ENCODE peak calls at places on chromosomes 1 and 21, in four cellular contexts. R is GM12878, K is K562, X is HepG2. H is an unnamed sample.

GRCh38 chr1:156419863-156420208 is 50.8 kb downstream of the RHBG start:
- DNase-seq in R (no peak), K (peak; percentile 65), X (peak; percentile 7), H (peak; percentile 84)

GRCh38 chr1:110556471-110556807 is 37.5 kb upstream of the KCNA10 start:
- DNase-seq in K (no peak), R (no peak), X (no peak), H (no peak)

GRCh38 chr1:215192306-215192705 is 109.8 kb downstream of the KCNK2 start:
- DNase-seq in R (no peak), K (no peak), X (no peak), H (no peak)

GRCh38 chr1:13760921-13761320 is 60.9 kb downstream of the PRDM2 start:
- DNase-seq in K (no peak), R (no peak), X (peak; percentile 13), H (no peak)

GRCh38 chr1:195251900-195252299 is 1356.3 kb downstream of the KCNT2 start:
- DNase-seq in X (no peak), K (no peak), R (no peak), H (no peak)

GRCh38 chr1:42336978-42337377 is 1.9 kb upstream of the FOXJ3 start:
- DNase-seq in X (no peak), K (no peak), R (no peak), H (no peak)

GRCh38 chr1:45230537-45230936 is 24.1 kb upstream of the ZSWIM5 start:
- DNase-seq in R (no peak), K (no peak), X (peak; percentile 34), H (no peak)

GRCh38 chr1:190170321-190170720 is 307.3 kb downstream of the BRINP3 start:
- DNase-seq in R (no peak), K (no peak), X (no peak), H (no peak)

GRCh38 chr1:3366181-3367051 is 88.0 kb upstream of the ARHGEF16 start:
- DNase-seq in K (no peak), X (peak; percentile 16), R (no peak), H (no peak)

GRCh38 chr1:234780531-234781162 is 170.7 kb upstream of the IRF2BP2 start:
- DNase-seq in K (peak; percentile 40), R (no peak), X (no peak), H (no peak)

GRCh38 chr1:150516050-150516591 is 569 bp downstream of the FALEC start:
- DNase-seq in X (no peak), K (peak; percentile 39), R (no peak), H (peak; percentile 44)

GRCh38 chr1:46223472-46223943 is 20.4 kb downstream of the LURAP1 start:
- DNase-seq in K (peak; percentile 69), X (peak; percentile 79), R (no peak), H (peak; percentile 78)

GRCh38 chr1:30976143-30976542 is 67.6 kb upstream of the SDC3 start:
- DNase-seq in R (no peak), K (no peak), X (no peak), H (no peak)

GRCh38 chr1:56577859-56578663 is 1.3 kb downstream of the PLPP3 start:
- DNase-seq in X (peak; percentile 34), R (no peak), K (no peak), H (peak; percentile 74)

GRCh38 chr1:27001570-27002360 is 8.3 kb downstream of the TRNP1 start:
- DNase-seq in X (peak; percentile 50), K (no peak), R (peak; percentile 38), H (no peak)

GRCh38 chr1:63317814-63318156 is 4.6 kb upstream of the FOXD3 start:
- DNase-seq in R (no peak), X (no peak), K (no peak), H (no peak)

GRCh38 chr1:59498640-59499039 is 201.7 kb downstream of the FGGY start:
- DNase-seq in X (peak; percentile 31), R (no peak), K (no peak), H (no peak)

GRCh38 chr1:39272791-39273071 is 68.2 kb downstream of the MACF1 start:
- DNase-seq in X (no peak), R (no peak), K (no peak), H (no peak)
- TF ChIP-seq RFX5 in X (no peak), R (no peak), K (no peak), H (no peak)

GRCh38 chr21:33359446-33359845 is 34.7 kb downstream of the IFNAR1 start:
- DNase-seq in R (no peak), K (no peak), X (no peak), H (no peak)

GRCh38 chr21:33364830-33365229 is 38.4 kb upstream of the IFNGR2 start:
- DNase-seq in R (no peak), K (no peak), X (no peak), H (no peak)

GRCh38 chr21:33360281-33360680 is 35.5 kb downstream of the IFNAR1 start:
- DNase-seq in K (no peak), R (no peak), X (no peak), H (no peak)

GRCh38 chr21:33360871-33361602 is 36.3 kb downstream of the IFNAR1 start:
- DNase-seq in R (peak; percentile 78), X (peak; percentile 50), K (peak; percentile 87), H (peak; percentile 71)

GRCh38 chr21:33362044-33362555 is 37.3 kb downstream of the IFNAR1 start:
- DNase-seq in R (no peak), X (no peak), K (peak; percentile 22), H (no peak)
- TF ChIP-seq FOXM1 in R (no peak), X (no peak), K (no peak), H (no peak)

GRCh38 chr1:245677446-245678240 is 522.9 kb downstream of the KIF26B start:
- DNase-seq in K (no peak), R (no peak), X (no peak), H (no peak)
- TF ChIP-seq RFX5 in K (no peak), R (no peak), X (no peak), H (no peak)

DNA sequence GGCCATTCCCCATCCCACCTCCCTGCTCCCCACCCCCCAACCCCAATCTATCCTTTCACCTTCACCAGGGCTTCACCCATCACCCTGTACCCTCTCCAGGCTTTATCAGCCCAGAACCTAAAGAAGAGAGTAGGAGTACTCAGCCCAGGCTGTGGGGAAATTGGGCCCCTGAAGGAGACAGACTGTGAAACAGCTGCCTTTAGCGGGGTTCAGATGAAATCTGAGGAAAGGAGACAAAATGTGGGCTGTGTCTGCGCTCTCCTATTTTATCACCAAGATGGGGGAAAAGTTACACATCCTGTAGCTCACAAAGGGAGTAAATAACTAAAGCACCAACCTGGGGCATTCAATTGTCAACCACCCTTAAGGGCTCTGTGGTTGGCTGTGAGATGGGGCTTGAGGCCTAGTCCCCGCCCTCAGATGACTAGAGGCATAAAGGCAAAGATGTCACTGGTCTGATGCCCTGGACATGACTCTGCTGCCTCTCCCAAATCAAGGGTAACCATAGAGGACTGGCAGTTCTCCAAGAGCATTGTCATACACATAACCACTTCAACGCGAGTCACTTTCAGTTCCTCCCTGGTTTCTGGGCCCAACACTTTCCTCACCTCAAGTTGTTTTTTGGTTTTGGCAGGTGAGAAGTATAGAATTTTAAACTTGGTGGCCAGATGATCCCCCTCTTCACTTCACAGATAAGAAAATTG is 30.0 kb downstream of the SLC27A3 start:
- DNase-seq in R (peak; percentile 98), K (peak; percentile 67), X (no peak), H (no peak)
- TF ChIP-seq FOXM1 in R (peak; percentile 83), K (no peak), X (no peak), H (no peak)

GRCh38 chr1:167599839-167600581 is 30.0 kb upstream of the RCSD1 start:
- DNase-seq in R (peak; percentile 79), X (peak; percentile 18), K (peak; percentile 55), H (peak; percentile 38)
- TF ChIP-seq RFX5 in R (no peak), X (no peak), K (no peak), H (no peak)

DNA sequence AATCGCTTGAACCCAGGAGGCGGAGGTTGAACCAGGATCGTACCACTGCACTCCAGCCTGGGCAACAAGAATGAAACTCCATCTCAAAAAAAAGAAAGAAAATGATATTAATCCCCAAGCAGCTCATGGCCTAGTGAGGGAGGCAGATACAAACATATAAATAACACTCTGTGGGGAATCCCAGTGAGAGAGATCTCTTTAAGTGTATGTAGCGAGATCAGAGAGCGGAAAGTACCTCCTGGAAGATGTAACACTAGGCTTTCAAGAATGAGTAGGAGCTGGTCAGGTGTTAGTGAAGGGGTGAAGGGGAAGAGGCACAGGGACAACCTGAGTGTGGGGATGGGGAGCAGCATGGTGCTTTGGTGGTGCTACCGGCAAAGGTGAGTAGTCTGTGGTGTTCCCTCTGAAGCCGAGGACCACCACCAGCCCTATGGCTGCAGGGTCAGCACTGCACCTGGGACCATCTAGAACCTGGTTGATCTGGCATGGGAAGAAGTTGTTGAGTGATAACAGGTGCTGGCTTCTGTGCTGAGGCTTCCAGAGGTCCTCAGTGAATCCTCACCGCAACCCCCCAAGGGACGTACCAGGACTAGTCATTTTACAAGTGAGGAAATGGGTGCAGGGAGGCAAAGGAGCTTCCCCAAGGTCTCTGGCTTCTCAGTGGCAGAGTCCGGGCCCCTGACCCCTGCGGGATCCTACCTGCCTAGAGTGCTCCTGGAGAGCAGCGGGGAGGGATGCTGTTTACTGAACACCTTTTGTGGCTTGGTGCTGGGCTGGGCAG is 367.6 kb upstream of the VAMP3 start:
- DNase-seq in X (no peak), K (no peak), R (peak; percentile 59), H (no peak)
- TF ChIP-seq FOXM1 in X (no peak), K (no peak), R (no peak), H (no peak)

DNA sequence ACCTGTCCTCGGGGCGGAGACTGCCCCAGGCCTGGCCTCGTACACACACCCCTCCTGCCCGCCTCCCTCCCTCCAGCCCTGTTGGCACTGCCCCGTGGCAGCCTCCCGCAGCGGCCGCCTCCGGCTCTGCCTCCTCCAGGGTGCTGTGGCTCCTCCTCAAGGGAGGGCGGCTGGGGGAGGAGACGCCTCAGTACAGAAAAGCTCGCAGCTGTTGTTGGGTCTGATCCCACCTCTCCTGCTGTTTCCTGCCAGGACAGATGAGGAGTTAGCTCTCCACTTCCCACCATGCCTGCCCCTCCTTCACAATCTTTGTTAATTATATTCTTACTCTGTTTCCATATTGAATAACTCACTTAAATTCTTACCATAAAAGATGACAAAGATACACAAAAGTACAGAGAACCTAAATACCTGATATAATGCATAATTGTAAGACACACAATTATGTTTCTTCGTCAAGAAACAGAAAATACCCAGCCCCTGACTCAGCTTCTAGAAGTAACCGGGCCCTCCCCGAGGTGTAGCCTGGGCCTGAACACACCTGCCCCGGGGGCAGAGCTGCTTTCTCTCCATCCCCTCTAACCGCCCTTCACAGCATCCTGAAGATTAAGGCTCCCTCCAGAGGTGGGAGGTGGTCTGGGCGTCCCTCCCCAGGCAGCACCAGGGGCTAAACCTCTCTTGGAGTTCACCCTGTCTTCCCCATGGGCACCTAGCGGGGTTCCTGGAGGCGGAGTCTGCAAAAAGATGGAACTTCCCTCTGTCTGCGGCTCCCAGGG is 30.6 kb upstream of the COL6A1 start:
- DNase-seq in R (no peak), X (no peak), K (no peak), H (peak; percentile 41)
- TF ChIP-seq RFX5 in R (no peak), X (no peak), K (no peak), H (no peak)